ENCODE peak calls at places on chromosomes 5 and 9, in four cellular contexts. T, U, C and Z are unnamed samples.

GRCh38 chr5:94856257-94856656 is 237.8 kb downstream of the SLF1 start:
- DNase-seq in C (no peak), U (no peak), T (no peak), Z (no peak)

GRCh38 chr5:76790632-76791290 is 28.1 kb upstream of the F2RL1 start:
- DNase-seq in U (no peak), C (no peak), T (peak; percentile 94), Z (peak; percentile 80)

GRCh38 chr5:79464695-79465332 is 49.1 kb downstream of the HOMER1 start:
- DNase-seq in U (no peak), T (peak; percentile 64), C (no peak), Z (peak; percentile 40)

GRCh38 chr9:135345775-135346433 is 133.7 kb upstream of the PPP1R26 start:
- DNase-seq in U (no peak), T (no peak), C (no peak), Z (no peak)

GRCh38 chr5:137141779-137142178 is 357.3 kb downstream of the SPOCK1 start:
- DNase-seq in U (no peak), C (no peak), T (peak; percentile 17), Z (no peak)

GRCh38 chr5:191036-191948 is at the start of gene LRRC14B:
- DNase-seq in U (no peak), C (no peak), T (no peak), Z (no peak)

GRCh38 chr5:65446682-65447081 is 35.0 kb downstream of the ADAMTS6 start:
- DNase-seq in U (no peak), C (no peak), T (no peak), Z (no peak)

GRCh38 chr9:133750927-133751649 is 12.9 kb upstream of the SARDH start:
- DNase-seq in U (no peak), T (no peak), C (no peak), Z (no peak)

GRCh38 chr9:104279535-104280215 is 185.6 kb downstream of the SMC2 start:
- DNase-seq in C (no peak), U (no peak), T (peak; percentile 14), Z (peak; percentile 60)

GRCh38 chr5:117657591-117657990 is 1083.0 kb upstream of the SEMA6A start:
- DNase-seq in T (no peak), C (no peak), U (no peak), Z (no peak)

GRCh38 chr5:95924720-95925119 is 36.9 kb downstream of the ELL2 start:
- DNase-seq in T (peak; percentile 73), C (no peak), U (no peak), Z (no peak)

GRCh38 chr5:142221091-142221860 is 103.5 kb downstream of the SPRY4 start:
- DNase-seq in C (no peak), T (no peak), U (no peak), Z (peak; percentile 19)

GRCh38 chr9:34501889-34502425 is 20.8 kb downstream of the ENHO start:
- DNase-seq in C (peak; percentile 98), U (no peak), T (no peak), Z (peak; percentile 92)

GRCh38 chr9:101536938-101537337 is 3.3 kb downstream of the RNF20 start:
- DNase-seq in T (peak; percentile 32), U (peak; percentile 61), C (no peak), Z (peak; percentile 30)

GRCh38 chr5:96247097-96247675 is 185.9 kb downstream of the PCSK1 start:
- DNase-seq in U (no peak), T (peak; percentile 63), C (peak; percentile 9), Z (no peak)

GRCh38 chr5:58893551-58893950 is 310.7 kb downstream of the RAB3C start:
- DNase-seq in U (no peak), C (no peak), T (peak; percentile 21), Z (no peak)

GRCh38 chr5:119031047-119031886 is 39.6 kb upstream of the DMXL1 start:
- DNase-seq in C (no peak), U (no peak), T (no peak), Z (no peak)

GRCh38 chr9:20606637-20607036 is 15.7 kb downstream of the MLLT3 start:
- DNase-seq in C (no peak), T (no peak), U (no peak), Z (no peak)

GRCh38 chr5:139642891-139643871 is 5.0 kb upstream of the CXXC5 start:
- DNase-seq in C (no peak), T (no peak), U (peak; percentile 51), Z (no peak)

GRCh38 chr5:132059043-132059695 is 1.3 kb upstream of the IL3 start:
- DNase-seq in U (no peak), T (no peak), C (no peak), Z (no peak)

GRCh38 chr9:91077624-91078023 is 276.0 kb downstream of the SYK start:
- DNase-seq in T (no peak), U (no peak), C (no peak), Z (no peak)